ENCODE peak calls at places on chromosomes 16 and 17, in five cellular contexts. Y is mammary epithelial cell, F is brain microvascular endothelial cell, N is MCF 10A, X is OCI-LY7. D is an unnamed sample.

GRCh38 chr16:90020838-90021382 is 1.7 kb upstream of the DBNDD1 start:
- DNase-seq in X (peak), N (peak), Y (no peak), F (no peak), D (no peak)

GRCh38 chr17:61217878-61218437 is 181.7 kb upstream of the TBX2 start:
- DNase-seq in F (no peak), Y (no peak), X (no peak), N (no peak), D (no peak)

GRCh38 chr17:2940352-2940751 is 123.1 kb downstream of the OR1D5 start:
- DNase-seq in F (no peak), N (no peak), Y (no peak), X (no peak), D (no peak)

GRCh38 chr17:44642861-44643260 is 13.4 kb upstream of the MEIOC start:
- DNase-seq in N (no peak), Y (no peak), F (no peak), X (no peak), D (no peak)

GRCh38 chr17:73199751-73200317 is 7.0 kb downstream of the COG1 start:
- DNase-seq in X (no peak), Y (no peak), N (no peak), F (no peak), D (no peak)

GRCh38 chr17:71316498-71316897 is 804.3 kb upstream of the SOX9 start:
- DNase-seq in N (no peak), F (no peak), Y (no peak), X (no peak), D (no peak)

GRCh38 chr17:44956998-44957981 is 9.7 kb upstream of the KIF18B start:
- DNase-seq in Y (no peak), N (no peak), X (no peak), F (no peak), D (no peak)

GRCh38 chr16:17374668-17375255 is 96.0 kb downstream of the XYLT1 start:
- DNase-seq in N (no peak), Y (no peak), X (no peak), F (no peak), D (peak)

GRCh38 chr16:16086653-16087446 is 136.4 kb downstream of the ABCC6 start:
- DNase-seq in N (no peak), X (no peak), F (no peak), Y (no peak), D (no peak)

GRCh38 chr16:89312194-89312593 is 94.7 kb downstream of the ZNF778 start:
- DNase-seq in Y (no peak), F (no peak), X (no peak), N (no peak), D (no peak)

GRCh38 chr17:67659028-67659427 is 58.7 kb upstream of the NOL11 start:
- DNase-seq in F (no peak), X (no peak), Y (no peak), N (no peak), D (no peak)

GRCh38 chr17:17109231-17109630 is 67.0 kb downstream of the MPRIP start:
- DNase-seq in N (peak), X (peak), Y (no peak), F (no peak), D (peak)

GRCh38 chr17:71203953-71204352 is 916.9 kb upstream of the SOX9 start:
- DNase-seq in Y (peak), F (no peak), X (no peak), N (peak), D (no peak)

GRCh38 chr16:13171313-13171712 is 269.9 kb downstream of the SHISA9 start:
- DNase-seq in Y (no peak), N (no peak), F (no peak), X (peak), D (no peak)

GRCh38 chr17:18314059-18314730 is 599 bp downstream of the TOP3A start:
- DNase-seq in Y (no peak), F (no peak), N (peak), X (peak), D (peak)

GRCh38 chr17:60231691-60232090 is 81.9 kb downstream of the CA4 start:
- DNase-seq in Y (peak), N (no peak), F (no peak), X (no peak), D (no peak)

GRCh38 chr17:73363788-73364522 is 52.2 kb upstream of the CDC42EP4 start:
- DNase-seq in F (no peak), Y (no peak), N (no peak), X (no peak), D (no peak)

GRCh38 chr17:16929757-16930520 is 42.0 kb downstream of the TNFRSF13B start:
- DNase-seq in X (no peak), F (no peak), N (no peak), Y (no peak), D (no peak)

GRCh38 chr16:72983728-72984350 is 64.1 kb downstream of the ZFHX3 start:
- DNase-seq in X (no peak), N (no peak), F (no peak), Y (no peak), D (no peak)

GRCh38 chr16:89918453-89919347 is at the start of gene MC1R:
- DNase-seq in N (no peak), Y (no peak), X (peak), F (peak), D (peak)

GRCh38 chr16:63575031-63575430 is 1538.8 kb upstream of the CDH8 start:
- DNase-seq in Y (no peak), N (no peak), F (no peak), X (no peak), D (no peak)

GRCh38 chr17:27529230-27529796 is 73.1 kb downstream of the KSR1 start:
- DNase-seq in N (peak), F (no peak), X (peak), Y (no peak), D (peak)
- TF ChIP-seq CTCF in N (no peak), F (peak), X (peak), Y (no peak), D (no peak)

GRCh38 chr17:63943745-63944144 is 11.6 kb upstream of the CD79B start:
- DNase-seq in F (no peak), X (no peak), Y (no peak), N (no peak), D (no peak)
- TF ChIP-seq CTCF in F (peak), X (peak), Y (no peak), N (peak), D (no peak)

DNA sequence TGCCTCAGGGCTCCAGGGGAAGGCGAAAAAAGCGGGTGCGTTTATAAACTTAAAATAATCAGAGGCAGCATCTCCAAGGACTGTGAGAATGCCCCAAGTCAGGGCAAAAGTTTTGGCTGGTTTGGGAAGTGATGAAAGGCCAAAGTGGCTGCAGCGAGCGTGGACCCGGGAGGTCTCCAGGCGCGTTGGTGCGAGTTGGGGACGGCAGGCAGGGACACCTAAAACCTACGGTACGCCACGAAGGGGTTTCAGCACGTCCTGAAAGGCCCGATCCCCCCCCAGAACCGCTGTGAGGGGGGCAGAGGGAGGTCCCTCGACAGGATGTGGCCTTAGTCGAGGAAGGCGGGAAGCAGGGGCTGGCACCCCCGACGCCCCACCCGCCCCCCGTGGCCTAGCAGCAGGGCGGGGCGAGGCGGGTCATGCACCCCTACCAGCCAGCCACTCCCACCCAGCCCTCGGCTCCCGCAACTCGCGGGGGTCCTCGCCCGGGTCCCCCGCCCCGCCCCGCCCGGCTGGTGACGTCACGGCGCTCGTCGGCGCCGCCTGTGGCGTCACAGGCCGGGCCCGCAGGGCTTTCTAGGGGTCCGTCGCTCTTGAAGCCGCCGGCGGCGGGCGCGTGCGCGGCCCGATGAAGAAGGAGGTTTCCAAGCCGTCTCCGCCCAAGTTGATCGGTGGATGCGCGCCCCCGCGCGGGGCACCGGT is at the start of gene MYCBPAP:
- DNase-seq in Y (no peak), X (peak), N (no peak), F (peak), D (peak)
- TF ChIP-seq CTCF in Y (no peak), X (no peak), N (no peak), F (no peak), D (no peak)

DNA sequence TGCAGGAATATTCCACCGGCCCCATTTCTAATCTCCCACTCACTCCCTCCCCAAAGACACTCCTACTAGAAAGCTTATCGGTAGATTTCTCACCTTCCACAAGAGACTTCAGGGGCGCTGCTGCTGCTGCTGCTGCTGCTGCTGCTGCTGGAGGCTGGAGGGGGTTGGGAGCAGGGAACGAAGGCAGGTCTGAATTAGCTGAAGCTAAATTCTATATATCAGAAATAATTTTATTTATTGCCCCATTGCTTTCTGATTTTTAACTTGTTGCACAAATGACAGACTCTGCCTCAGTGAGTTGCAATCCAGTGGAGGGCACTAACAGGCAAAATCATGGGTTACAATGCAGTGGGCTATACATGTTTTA is 25.8 kb upstream of the HLF start:
- DNase-seq in F (no peak), N (no peak), Y (no peak), X (no peak), D (peak)
- TF ChIP-seq CTCF in F (no peak), N (no peak), Y (peak), X (no peak), D (no peak)

GRCh38 chr17:34424814-34425490 is 61.9 kb upstream of the CCL1 start:
- DNase-seq in N (no peak), F (no peak), Y (no peak), X (peak), D (no peak)
- TF ChIP-seq CTCF in N (no peak), F (no peak), Y (no peak), X (peak), D (no peak)

GRCh38 chr16:84090212-84090611 is 26.5 kb downstream of the MBTPS1 start:
- DNase-seq in Y (no peak), N (no peak), F (no peak), X (no peak), D (no peak)

GRCh38 chr16:84087461-84088151 is 29.1 kb downstream of the MBTPS1 start:
- DNase-seq in F (no peak), X (peak), N (no peak), Y (no peak), D (no peak)

GRCh38 chr16:84086357-84086756 is 30.4 kb downstream of the MBTPS1 start:
- DNase-seq in Y (no peak), N (no peak), F (no peak), X (no peak), D (no peak)

GRCh38 chr16:84086996-84087395 is 29.7 kb downstream of the MBTPS1 start:
- DNase-seq in N (no peak), Y (no peak), X (no peak), F (no peak), D (no peak)

GRCh38 chr16:84088695-84089395 is 27.9 kb downstream of the MBTPS1 start:
- DNase-seq in N (no peak), Y (no peak), X (peak), F (no peak), D (peak)
- TF ChIP-seq CTCF in N (no peak), Y (no peak), X (peak), F (no peak), D (peak)

GRCh38 chr16:9378876-9379275 is 287.4 kb downstream of the HAPSTR1 start:
- DNase-seq in N (no peak), Y (no peak), F (no peak), X (no peak), D (no peak)
- TF ChIP-seq CTCF in N (no peak), Y (no peak), F (no peak), X (no peak), D (no peak)